ENCODE peak calls at places on chromosomes 13 and 19, in six cellular contexts. One of them, this sample, is unnamed.

GRCh38 chr19:46607441-46607841 is 6.3 kb downstream of the CALM3 start:
- DNase-seq in A549: no peak
- DNase-seq in AG04450: no peak
- DNase-seq in brain microvascular endothelial cell: no peak
- DNase-seq in body of pancreas: no peak
- DNase-seq in astrocyte: no peak
- DNase-seq in this sample: no peak

GRCh38 chr19:48186541-48186991 is 16.1 kb downstream of the ZSWIM9 start:
- DNase-seq in A549: no peak
- DNase-seq in AG04450: no peak
- DNase-seq in brain microvascular endothelial cell: no peak
- DNase-seq in body of pancreas: no peak
- DNase-seq in astrocyte: no peak
- DNase-seq in this sample: no peak

GRCh38 chr13:98452851-98453250 is 124.1 kb downstream of the STK24 start:
- DNase-seq in A549: no peak
- DNase-seq in AG04450: no peak
- DNase-seq in brain microvascular endothelial cell: no peak
- DNase-seq in body of pancreas: no peak
- DNase-seq in astrocyte: no peak
- DNase-seq in this sample: no peak

GRCh38 chr13:98141938-98142426 is 912 bp upstream of the FARP1 start:
- DNase-seq in A549: no peak
- DNase-seq in AG04450: no peak
- DNase-seq in brain microvascular endothelial cell: no peak
- DNase-seq in body of pancreas: peak
- DNase-seq in astrocyte: no peak
- DNase-seq in this sample: no peak

GRCh38 chr13:113732961-113733950 is 25.8 kb upstream of the TMEM255B start:
- DNase-seq in A549: no peak
- DNase-seq in AG04450: no peak
- DNase-seq in brain microvascular endothelial cell: no peak
- DNase-seq in body of pancreas: peak
- DNase-seq in astrocyte: no peak
- DNase-seq in this sample: no peak

GRCh38 chr19:48543121-48543710 is 8.8 kb upstream of the SULT2B1 start:
- DNase-seq in A549: peak
- DNase-seq in AG04450: no peak
- DNase-seq in brain microvascular endothelial cell: peak
- DNase-seq in body of pancreas: peak
- DNase-seq in astrocyte: peak
- DNase-seq in this sample: no peak

GRCh38 chr13:39253774-39254173 is 215.5 kb downstream of the NHLRC3 start:
- DNase-seq in A549: no peak
- DNase-seq in AG04450: peak
- DNase-seq in brain microvascular endothelial cell: peak
- DNase-seq in body of pancreas: no peak
- DNase-seq in astrocyte: no peak
- DNase-seq in this sample: no peak

GRCh38 chr19:42467437-42467760 is 24.7 kb upstream of the CXCL17 start:
- DNase-seq in A549: no peak
- DNase-seq in AG04450: no peak
- DNase-seq in brain microvascular endothelial cell: no peak
- DNase-seq in body of pancreas: no peak
- DNase-seq in astrocyte: no peak
- DNase-seq in this sample: no peak

GRCh38 chr13:79913141-79913827 is 427.6 kb downstream of the SPRY2 start:
- DNase-seq in A549: no peak
- DNase-seq in AG04450: no peak
- DNase-seq in brain microvascular endothelial cell: no peak
- DNase-seq in body of pancreas: no peak
- DNase-seq in astrocyte: no peak
- DNase-seq in this sample: no peak

GRCh38 chr13:26019241-26019640 is 32.6 kb downstream of the SHISA2 start:
- DNase-seq in A549: no peak
- DNase-seq in AG04450: no peak
- DNase-seq in brain microvascular endothelial cell: no peak
- DNase-seq in body of pancreas: no peak
- DNase-seq in astrocyte: no peak
- DNase-seq in this sample: no peak

GRCh38 chr13:79491715-79492114 is 10.8 kb downstream of the NDFIP2 start:
- DNase-seq in A549: no peak
- DNase-seq in AG04450: no peak
- DNase-seq in brain microvascular endothelial cell: no peak
- DNase-seq in body of pancreas: no peak
- DNase-seq in astrocyte: peak
- DNase-seq in this sample: no peak

GRCh38 chr19:28424662-28425430 is 788.1 kb downstream of the UQCRFS1 start:
- DNase-seq in A549: no peak
- DNase-seq in AG04450: no peak
- DNase-seq in brain microvascular endothelial cell: no peak
- DNase-seq in body of pancreas: no peak
- DNase-seq in astrocyte: peak
- DNase-seq in this sample: no peak

GRCh38 chr13:51333826-51334225 is 5.7 kb upstream of the SERPINE3 start:
- DNase-seq in A549: no peak
- DNase-seq in AG04450: no peak
- DNase-seq in brain microvascular endothelial cell: no peak
- DNase-seq in body of pancreas: no peak
- DNase-seq in astrocyte: no peak
- DNase-seq in this sample: no peak

GRCh38 chr13:43831088-43831487 is 44.3 kb upstream of the ENOX1 start:
- DNase-seq in A549: no peak
- DNase-seq in AG04450: no peak
- DNase-seq in brain microvascular endothelial cell: peak
- DNase-seq in body of pancreas: no peak
- DNase-seq in astrocyte: peak
- DNase-seq in this sample: no peak

GRCh38 chr13:35140831-35141230 is 198.8 kb downstream of the NBEA start:
- DNase-seq in A549: no peak
- DNase-seq in AG04450: no peak
- DNase-seq in brain microvascular endothelial cell: no peak
- DNase-seq in body of pancreas: no peak
- DNase-seq in astrocyte: no peak
- DNase-seq in this sample: no peak

GRCh38 chr13:93646247-93646646 is 419.6 kb downstream of the GPC6 start:
- DNase-seq in A549: no peak
- DNase-seq in AG04450: no peak
- DNase-seq in brain microvascular endothelial cell: no peak
- DNase-seq in body of pancreas: no peak
- DNase-seq in astrocyte: peak
- DNase-seq in this sample: no peak

GRCh38 chr13:24630121-24630520 is 50.1 kb upstream of the ATP12A start:
- DNase-seq in A549: no peak
- DNase-seq in AG04450: no peak
- DNase-seq in brain microvascular endothelial cell: no peak
- DNase-seq in body of pancreas: no peak
- DNase-seq in astrocyte: no peak
- DNase-seq in this sample: no peak

GRCh38 chr13:109123971-109124370 is 494.6 kb downstream of the MYO16 start:
- DNase-seq in A549: no peak
- DNase-seq in AG04450: no peak
- DNase-seq in brain microvascular endothelial cell: no peak
- DNase-seq in body of pancreas: no peak
- DNase-seq in astrocyte: no peak
- DNase-seq in this sample: no peak

GRCh38 chr19:55283548-55284393 is at the start of gene BRSK1:
- DNase-seq in A549: no peak
- DNase-seq in AG04450: no peak
- DNase-seq in brain microvascular endothelial cell: peak
- DNase-seq in body of pancreas: peak
- DNase-seq in astrocyte: peak
- DNase-seq in this sample: peak

GRCh38 chr19:48726573-48726972 is 7.0 kb upstream of the MAMSTR start:
- DNase-seq in A549: no peak
- DNase-seq in AG04450: no peak
- DNase-seq in brain microvascular endothelial cell: no peak
- DNase-seq in body of pancreas: no peak
- DNase-seq in astrocyte: no peak
- DNase-seq in this sample: peak

DNA sequence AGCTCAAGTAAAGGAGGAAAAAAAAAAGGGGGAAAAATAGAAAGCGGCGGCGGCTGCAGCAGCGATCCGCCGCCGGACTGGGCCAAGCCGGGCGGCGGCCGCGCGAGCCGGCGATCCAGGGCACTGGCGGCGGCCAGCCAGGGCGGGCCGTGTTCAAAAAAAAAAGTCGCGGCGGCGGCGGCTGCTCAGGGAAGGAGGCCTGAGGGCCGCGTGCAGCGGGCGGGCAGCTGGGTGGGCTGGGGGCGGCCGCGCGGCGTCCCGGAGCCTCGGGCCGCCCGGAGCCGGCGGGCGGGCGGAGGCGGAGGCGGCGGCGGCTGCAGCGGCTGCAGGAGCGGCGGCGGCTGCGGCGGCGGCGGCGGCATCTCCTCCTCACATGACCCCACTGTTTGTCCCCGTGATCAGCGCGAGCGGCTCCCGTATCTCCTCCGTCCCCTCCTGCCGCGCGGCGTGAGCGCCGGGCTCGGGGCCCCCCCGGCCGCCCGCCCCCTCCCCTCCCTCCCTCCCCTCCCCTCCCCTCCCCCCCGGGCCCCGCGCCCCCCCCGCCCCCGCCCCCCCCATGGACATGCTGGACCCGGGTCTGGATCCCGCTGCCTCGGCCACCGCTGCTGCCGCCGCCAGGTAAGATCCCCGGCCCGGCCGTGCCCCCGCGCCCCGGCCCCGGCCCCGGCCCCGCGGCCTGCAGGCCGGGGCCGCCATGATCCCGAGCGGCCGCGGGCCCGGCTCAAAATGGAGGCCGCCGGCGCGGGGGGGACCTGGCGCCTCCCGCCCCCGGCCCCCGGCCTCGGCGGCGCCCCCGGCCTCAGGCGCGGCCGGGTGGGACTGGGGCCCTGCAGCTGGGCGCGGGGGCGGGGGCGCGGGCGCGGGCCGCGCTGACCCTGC is at the start of gene USF2:
- DNase-seq in A549: peak
- DNase-seq in AG04450: no peak
- DNase-seq in brain microvascular endothelial cell: peak
- DNase-seq in body of pancreas: peak
- DNase-seq in astrocyte: peak
- DNase-seq in this sample: peak
- H3K27ac ChIP-seq in A549: peak
- H3K27ac ChIP-seq in AG04450: peak
- H3K27ac ChIP-seq in brain microvascular endothelial cell: peak
- H3K27ac ChIP-seq in body of pancreas: peak
- H3K27ac ChIP-seq in astrocyte: peak
- H3K27ac ChIP-seq in this sample: peak

DNA sequence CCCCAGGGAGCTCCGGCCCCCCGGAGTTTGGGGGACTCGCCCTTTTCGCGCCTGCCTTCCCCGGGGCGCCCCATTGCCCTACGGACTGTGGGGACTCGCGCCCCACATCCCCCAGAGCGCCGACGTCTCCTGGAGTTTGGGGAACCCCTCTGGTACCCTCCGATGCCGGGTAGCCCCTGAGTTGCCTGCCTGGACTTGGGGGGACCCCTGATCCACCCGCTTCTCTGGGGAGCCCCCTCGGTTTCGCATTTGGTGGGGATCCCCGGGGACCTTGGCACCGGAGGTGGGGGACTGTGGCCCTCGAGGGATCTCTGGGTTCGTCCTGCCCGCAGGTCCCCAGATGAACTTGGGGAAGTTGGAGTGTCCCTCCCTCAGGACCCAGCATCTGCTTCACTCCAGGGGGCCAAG is 782 bp downstream of the EFNA2 start:
- DNase-seq in A549: no peak
- DNase-seq in AG04450: no peak
- DNase-seq in brain microvascular endothelial cell: no peak
- DNase-seq in body of pancreas: no peak
- DNase-seq in astrocyte: no peak
- DNase-seq in this sample: no peak
- H3K27ac ChIP-seq in A549: peak
- H3K27ac ChIP-seq in AG04450: no peak
- H3K27ac ChIP-seq in brain microvascular endothelial cell: no peak
- H3K27ac ChIP-seq in body of pancreas: no peak
- H3K27ac ChIP-seq in astrocyte: no peak
- H3K27ac ChIP-seq in this sample: no peak

GRCh38 chr19:50315773-50316448 is 13.3 kb downstream of the KCNC3 start:
- DNase-seq in A549: peak
- DNase-seq in AG04450: no peak
- DNase-seq in brain microvascular endothelial cell: no peak
- DNase-seq in body of pancreas: no peak
- DNase-seq in astrocyte: no peak
- DNase-seq in this sample: no peak
- H3K27ac ChIP-seq in A549: peak
- H3K27ac ChIP-seq in AG04450: no peak
- H3K27ac ChIP-seq in brain microvascular endothelial cell: no peak
- H3K27ac ChIP-seq in body of pancreas: no peak
- H3K27ac ChIP-seq in astrocyte: no peak
- H3K27ac ChIP-seq in this sample: no peak

GRCh38 chr19:5680437-5681368 is at the start of the genes HSD11B1L and MICOS13:
- DNase-seq in A549: peak
- DNase-seq in AG04450: peak
- DNase-seq in brain microvascular endothelial cell: peak
- DNase-seq in body of pancreas: peak
- DNase-seq in astrocyte: peak
- DNase-seq in this sample: peak

GRCh38 chr19:5680083-5680436 is 256 bp downstream of the MICOS13 start:
- DNase-seq in A549: no peak
- DNase-seq in AG04450: no peak
- DNase-seq in brain microvascular endothelial cell: peak
- DNase-seq in body of pancreas: no peak
- DNase-seq in astrocyte: no peak
- DNase-seq in this sample: peak

GRCh38 chr19:5678071-5678682 is 2.1 kb downstream of the MICOS13 start:
- DNase-seq in A549: no peak
- DNase-seq in AG04450: no peak
- DNase-seq in brain microvascular endothelial cell: no peak
- DNase-seq in body of pancreas: no peak
- DNase-seq in astrocyte: no peak
- DNase-seq in this sample: peak

GRCh38 chr19:5677597-5677996 is 2.7 kb downstream of the MICOS13 start:
- DNase-seq in A549: no peak
- DNase-seq in AG04450: no peak
- DNase-seq in brain microvascular endothelial cell: no peak
- DNase-seq in body of pancreas: no peak
- DNase-seq in astrocyte: no peak
- DNase-seq in this sample: no peak

GRCh38 chr19:5679289-5680082 is 830 bp downstream of the MICOS13 start:
- DNase-seq in A549: no peak
- DNase-seq in AG04450: no peak
- DNase-seq in brain microvascular endothelial cell: no peak
- DNase-seq in body of pancreas: no peak
- DNase-seq in astrocyte: no peak
- DNase-seq in this sample: no peak
- H3K27ac ChIP-seq in A549: peak
- H3K27ac ChIP-seq in AG04450: peak
- H3K27ac ChIP-seq in brain microvascular endothelial cell: peak
- H3K27ac ChIP-seq in body of pancreas: peak
- H3K27ac ChIP-seq in astrocyte: peak
- H3K27ac ChIP-seq in this sample: peak

DNA sequence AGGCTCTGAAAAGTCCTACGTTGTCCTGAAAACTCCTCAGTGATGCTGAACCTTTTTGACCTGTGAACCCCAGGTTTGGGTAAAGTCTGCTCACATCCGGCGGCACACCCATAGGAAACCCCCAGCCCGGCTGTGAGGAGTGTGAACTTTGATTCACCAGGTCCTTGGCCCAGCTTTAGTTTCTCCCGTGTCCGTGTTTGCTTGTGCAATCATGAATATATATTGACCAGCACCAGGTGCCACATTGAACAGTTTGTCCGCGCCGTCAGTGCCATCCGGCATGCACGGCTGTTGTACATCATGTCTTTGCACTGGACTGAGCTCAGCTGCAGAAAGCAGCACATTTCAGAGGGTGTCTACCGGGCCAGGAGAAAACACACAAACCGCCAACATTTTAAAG is 45.3 kb downstream of the NFIC start:
- DNase-seq in A549: no peak
- DNase-seq in AG04450: no peak
- DNase-seq in brain microvascular endothelial cell: no peak
- DNase-seq in body of pancreas: peak
- DNase-seq in astrocyte: no peak
- DNase-seq in this sample: no peak
- H3K27ac ChIP-seq in A549: no peak
- H3K27ac ChIP-seq in AG04450: no peak
- H3K27ac ChIP-seq in brain microvascular endothelial cell: no peak
- H3K27ac ChIP-seq in body of pancreas: peak
- H3K27ac ChIP-seq in astrocyte: no peak
- H3K27ac ChIP-seq in this sample: no peak

This sample was measured in CD4-positive, alpha-beta memory T cell.